ENCODE peak calls at places on chromosome 11, in seven cellular contexts. E, F, Y, S, M, J and G are unnamed samples.

GRCh38 chr11:130769782-130770565 is 146.3 kb downstream of the SNX19 start:
- DNase-seq in M (no peak), F (peak; percentile 75), S (peak; percentile 19), Y (no peak), E (no peak), J (no peak), G (no peak)

GRCh38 chr11:123469586-123469985 is 39.5 kb downstream of the GRAMD1B start:
- DNase-seq in Y (no peak), J (no peak), M (no peak), F (no peak), E (no peak), S (no peak), G (no peak)

GRCh38 chr11:108718466-108718865 is 53.6 kb downstream of the DDX10 start:
- DNase-seq in M (peak; percentile 65), J (no peak), F (no peak), Y (no peak), E (no peak), S (no peak), G (no peak)

GRCh38 chr11:115561116-115561515 is 56.9 kb upstream of the CADM1 start:
- DNase-seq in M (no peak), Y (no peak), S (no peak), F (no peak), E (no peak), J (no peak), G (no peak)

GRCh38 chr11:133342453-133342852 is 189.8 kb downstream of the OPCML start:
- DNase-seq in Y (no peak), F (no peak), M (no peak), E (no peak), S (no peak), J (no peak), G (no peak)

GRCh38 chr11:134667175-134667500 is 255.1 kb upstream of the B3GAT1 start:
- DNase-seq in F (no peak), M (no peak), S (no peak), E (no peak), Y (no peak), J (no peak), G (no peak)

GRCh38 chr11:130383363-130384168 is 44.8 kb downstream of the ADAMTS8 start:
- DNase-seq in Y (no peak), J (peak; percentile 83), E (no peak), F (peak; percentile 86), M (peak; percentile 97), S (peak; percentile 99), G (peak; percentile 71)

GRCh38 chr11:83292709-83293435 is 6.7 kb upstream of the CCDC90B start:
- DNase-seq in M (peak; percentile 63), Y (no peak), S (peak; percentile 67), F (peak; percentile 72), J (peak; percentile 76), E (peak; percentile 48), G (peak; percentile 87)

GRCh38 chr11:6319879-6320410 is 356 bp downstream of the CAVIN3 start:
- DNase-seq in S (peak; percentile 92), E (no peak), F (peak; percentile 94), Y (peak; percentile 91), M (peak; percentile 97), J (peak; percentile 95), G (peak; percentile 96)

GRCh38 chr11:45148276-45148675 is 1.8 kb downstream of the PRDM11 start:
- DNase-seq in F (no peak), S (no peak), J (no peak), Y (peak; percentile 10), M (no peak), E (no peak), G (no peak)

GRCh38 chr11:72584293-72584921 is 89.8 kb downstream of the PDE2A start:
- DNase-seq in F (peak; percentile 83), S (no peak), M (peak; percentile 41), Y (peak; percentile 60), E (no peak), J (peak; percentile 6), G (peak; percentile 28)

GRCh38 chr11:79413258-79413657 is 27.6 kb downstream of the TENM4 start:
- DNase-seq in S (peak; percentile 92), M (peak; percentile 79), F (peak; percentile 77), J (peak; percentile 93), Y (peak; percentile 75), E (no peak), G (peak; percentile 90)

GRCh38 chr11:27390959-27391326 is 27.9 kb upstream of the CCDC34 start:
- DNase-seq in E (no peak), S (peak; percentile 73), M (peak; percentile 23), F (no peak), J (no peak), Y (no peak), G (peak; percentile 68)

GRCh38 chr11:67584205-67584880 is 731 bp downstream of the GSTP1 start:
- DNase-seq in M (peak; percentile 67), E (no peak), S (peak; percentile 48), J (peak; percentile 67), Y (peak; percentile 83), F (peak; percentile 70), G (peak; percentile 52)

GRCh38 chr11:121829159-121829643 is 286.8 kb downstream of the BLID start:
- DNase-seq in J (peak; percentile 100), S (peak; percentile 99), Y (peak; percentile 31), M (peak; percentile 96), E (no peak), F (no peak), G (peak; percentile 96)

GRCh38 chr11:29119116-29119515 is 897.7 kb downstream of the KCNA4 start:
- DNase-seq in E (no peak), J (peak; percentile 32), M (peak; percentile 90), S (peak; percentile 72), Y (no peak), F (no peak), G (peak; percentile 12)

GRCh38 chr11:99505319-99505718 is 484.6 kb downstream of the CNTN5 start:
- DNase-seq in J (peak; percentile 85), Y (no peak), E (no peak), F (no peak), S (peak; percentile 85), M (peak; percentile 70), G (peak; percentile 93)

GRCh38 chr11:69892986-69893555 is 73.9 kb upstream of the FGF3 start:
- DNase-seq in Y (no peak), F (no peak), E (no peak), J (no peak), M (no peak), S (no peak), G (no peak)

GRCh38 chr11:69891421-69892236 is 72.4 kb upstream of the FGF3 start:
- DNase-seq in F (no peak), M (no peak), J (peak; percentile 54), S (no peak), Y (no peak), E (no peak), G (no peak)

GRCh38 chr11:69890476-69890875 is 71.3 kb upstream of the FGF3 start:
- DNase-seq in E (no peak), J (no peak), Y (no peak), M (no peak), F (no peak), S (no peak), G (no peak)

GRCh38 chr11:69893631-69894030 is 74.4 kb upstream of the FGF3 start:
- DNase-seq in J (no peak), Y (no peak), M (no peak), S (no peak), E (no peak), F (no peak), G (no peak)

DNA sequence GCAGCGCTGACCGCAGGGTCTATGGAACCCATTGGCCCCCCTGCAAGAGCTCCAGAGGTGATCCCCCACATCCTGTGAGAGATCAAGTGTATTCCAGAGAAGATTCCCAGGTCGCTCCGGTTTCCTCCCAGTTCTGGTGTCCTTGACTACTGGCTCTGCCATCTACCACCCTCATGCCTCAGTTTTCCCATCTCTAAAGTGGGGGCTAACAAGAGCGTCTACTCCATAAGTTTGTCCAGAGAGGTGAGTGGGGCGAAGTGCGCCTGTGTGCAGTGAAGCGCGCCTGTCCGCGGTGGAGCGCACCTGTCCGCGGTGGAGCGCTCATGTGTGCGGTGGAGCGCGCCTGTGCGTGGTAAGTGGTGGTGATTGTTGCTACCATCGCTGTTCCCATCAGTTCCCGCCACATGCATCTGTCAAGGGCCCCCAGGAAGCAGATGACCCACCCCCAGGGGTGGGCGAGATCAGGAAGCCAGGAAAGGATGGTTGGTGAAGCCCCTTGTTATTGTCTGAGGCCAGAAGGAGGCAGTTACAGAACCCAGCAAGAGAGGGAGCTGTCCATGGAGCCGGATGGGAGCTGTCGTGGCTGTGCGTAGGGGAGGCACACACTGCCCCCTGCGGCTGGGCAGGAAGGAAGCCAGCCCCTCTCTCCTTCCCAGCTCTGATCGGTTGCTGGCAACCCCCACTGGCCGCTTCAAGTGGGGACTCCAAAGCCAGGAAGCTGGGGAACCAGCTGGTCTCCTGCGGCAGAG is 73.2 kb upstream of the FGF3 start:
- DNase-seq in F (peak; percentile 90), J (no peak), Y (no peak), S (no peak), E (peak; percentile 61), M (no peak), G (no peak)
- H3K4me3 ChIP-seq in F (no peak overlapping the region), J (no peak overlapping the region), Y (no peak overlapping the region), S (no peak overlapping the region), E (no peak overlapping the region), M (no peak overlapping the region), G (no peak overlapping the region)

GRCh38 chr11:77411238-77411637 is 62.7 kb downstream of the PAK1 start:
- DNase-seq in J (peak; percentile 31), M (peak; percentile 30), E (no peak), Y (peak; percentile 26), F (peak; percentile 74), S (peak; percentile 19), G (peak; percentile 40)

GRCh38 chr11:77410076-77410827 is 63.6 kb downstream of the PAK1 start:
- DNase-seq in S (no peak), Y (no peak), E (no peak), J (no peak), M (no peak), F (no peak), G (no peak)

GRCh38 chr11:77409046-77409445 is 64.8 kb downstream of the PAK1 start:
- DNase-seq in S (no peak), M (no peak), Y (no peak), J (no peak), F (no peak), E (no peak), G (no peak)

GRCh38 chr11:77406396-77406795 is 67.5 kb downstream of the PAK1 start:
- DNase-seq in E (no peak), S (no peak), Y (no peak), F (no peak), M (no peak), J (no peak), G (no peak)

DNA sequence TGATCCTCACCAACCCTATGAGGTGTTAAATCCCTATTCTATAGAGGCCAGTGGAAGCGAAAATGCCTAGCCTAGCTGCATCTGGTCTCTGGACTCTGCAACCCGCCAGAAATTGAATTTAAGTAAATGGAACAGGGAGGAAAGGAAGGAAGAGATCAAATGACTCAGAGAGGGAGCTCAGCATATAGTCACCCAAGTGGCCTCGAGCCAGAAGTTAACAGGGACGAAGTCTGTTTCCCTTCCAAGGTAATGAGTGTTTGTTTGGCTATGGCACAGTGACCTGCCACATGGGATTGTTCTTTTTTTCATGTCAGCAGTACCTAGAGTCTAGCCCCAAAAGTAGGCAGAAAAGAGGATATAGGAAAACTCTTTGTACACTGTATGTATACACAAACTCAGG is 66.3 kb downstream of the PAK1 start:
- DNase-seq in M (peak; percentile 72), F (no peak), S (peak; percentile 88), E (no peak), J (peak; percentile 83), Y (no peak), G (peak; percentile 91)
- H3K4me3 ChIP-seq in M (no peak overlapping the region), F (no peak overlapping the region), S (no peak overlapping the region), E (no peak overlapping the region), J (no peak overlapping the region), Y (no peak overlapping the region), G (no peak overlapping the region)

GRCh38 chr11:96235725-96236124 is 107.3 kb downstream of the MAML2 start:
- DNase-seq in E (no peak), F (no peak), M (peak; percentile 92), S (no peak), J (peak; percentile 74), Y (no peak), G (no peak)
- H3K4me3 ChIP-seq in E (no peak overlapping the region), F (no peak overlapping the region), M (peak overlapping the region; percentile 22), S (no peak overlapping the region), J (no peak overlapping the region), Y (no peak overlapping the region), G (no peak overlapping the region)

GRCh38 chr11:119377961-119378667 is 3.4 kb downstream of the USP2 start:
- DNase-seq in M (no peak), S (no peak), J (no peak), F (peak; percentile 96), Y (no peak), E (no peak), G (no peak)
- H3K4me3 ChIP-seq in M (no peak overlapping the region), S (no peak overlapping the region), J (no peak overlapping the region), F (peak overlapping the region; percentile 93), Y (no peak overlapping the region), E (no peak overlapping the region), G (no peak overlapping the region)